ENCODE peak calls at places on chromosomes 5 and 9, in five cellular contexts. J is HCT116, T is endothelial cell of umbilical vein, R is breast epithelium, V is tibial nerve. H is an unnamed sample.

GRCh38 chr9:15211160-15211993 is 95.6 kb downstream of the TTC39B start:
- DNase-seq in V (peak; percentile 22), J (peak; percentile 50), T (peak; percentile 80), R (no peak), H (no peak)

GRCh38 chr5:24642022-24642421 is 2.8 kb downstream of the CDH10 start:
- DNase-seq in J (no peak), R (no peak), T (no peak), V (no peak), H (no peak)

GRCh38 chr5:143316844-143317631 is 86.4 kb downstream of the NR3C1 start:
- DNase-seq in R (no peak), J (no peak), V (no peak), T (peak; percentile 57), H (no peak)

GRCh38 chr9:134618163-134618822 is 23.3 kb upstream of the COL5A1 start:
- DNase-seq in R (peak; percentile 48), V (peak; percentile 17), J (no peak), T (peak; percentile 13), H (no peak)

GRCh38 chr5:167721926-167722440 is 569.5 kb upstream of the WWC1 start:
- DNase-seq in R (no peak), T (no peak), V (no peak), J (no peak), H (no peak)

GRCh38 chr9:105389789-105390188 is 58.0 kb upstream of the FSD1L start:
- DNase-seq in T (no peak), J (no peak), R (no peak), V (no peak), H (no peak)

GRCh38 chr5:31048282-31048974 is 145.1 kb upstream of the CDH6 start:
- DNase-seq in T (no peak), R (no peak), V (no peak), J (no peak), H (no peak)

GRCh38 chr9:133023117-133023890 is 7.5 kb upstream of the GTF3C5 start:
- DNase-seq in J (no peak), T (no peak), V (no peak), R (no peak), H (no peak)

GRCh38 chr9:74729129-74729710 is 158.5 kb downstream of the TRPM6 start:
- DNase-seq in T (no peak), R (no peak), V (no peak), J (no peak), H (no peak)

GRCh38 chr5:63211413-63212132 is 633.0 kb downstream of the LRRC70 start:
- DNase-seq in V (no peak), J (no peak), T (no peak), R (no peak), H (no peak)

GRCh38 chr5:2751592-2752021 is at the start of gene IRX2:
- DNase-seq in T (no peak), V (no peak), J (no peak), R (peak; percentile 91), H (peak; percentile 98)

GRCh38 chr9:87063883-87064282 is 116.6 kb upstream of the GAS1 start:
- DNase-seq in T (no peak), V (no peak), R (no peak), J (no peak), H (no peak)

GRCh38 chr5:130868186-130868821 is 296.8 kb downstream of the HINT1 start:
- DNase-seq in J (no peak), V (no peak), T (no peak), R (no peak), H (no peak)

GRCh38 chr5:115415143-115415491 is 118.7 kb upstream of the CCDC112 start:
- DNase-seq in J (peak; percentile 78), R (no peak), T (peak; percentile 57), V (no peak), H (no peak)

GRCh38 chr5:3778945-3779344 is 183.3 kb downstream of the IRX1 start:
- DNase-seq in T (no peak), J (no peak), R (no peak), V (no peak), H (no peak)

GRCh38 chr5:29378104-29378503 is 1815.4 kb upstream of the CDH6 start:
- DNase-seq in R (no peak), V (no peak), J (no peak), T (no peak), H (no peak)

GRCh38 chr9:6215562-6215961 is at the start of gene IL33:
- DNase-seq in R (no peak), V (no peak), T (peak; percentile 72), J (no peak), H (no peak)

GRCh38 chr5:150789431-150789830 is 10.9 kb downstream of the SMIM3 start:
- DNase-seq in V (no peak), R (no peak), J (no peak), T (no peak), H (no peak)

GRCh38 chr5:84816160-84816559 is 431.5 kb upstream of the EDIL3 start:
- DNase-seq in V (no peak), R (no peak), J (no peak), T (no peak), H (no peak)
- TF ChIP-seq CTCF in V (no peak), R (no peak), J (no peak), T (no peak), H (no peak)

GRCh38 chr9:124859803-124860581 is 1.8 kb downstream of the RPL35 start:
- DNase-seq in T (no peak), R (no peak), J (no peak), V (no peak), H (no peak)
- TF ChIP-seq POLR2A in T (no peak), R (no peak), J (no peak), V (no peak), H (no peak)

GRCh38 chr5:110726249-110727024 is at the start of gene TMEM232:
- DNase-seq in R (peak; percentile 55), V (peak; percentile 17), T (peak; percentile 79), J (no peak), H (peak; percentile 17)
- H3K4me3 ChIP-seq in R (peak within 1 kb of the TSS; percentile 13), V (peak within 1 kb of the TSS; percentile 47), T (peak within 1 kb of the TSS; percentile 51), J (no peak within 1 kb of the TSS), H (no peak within 1 kb of the TSS)

GRCh38 chr9:93379051-93379450 is 72.4 kb upstream of the FAM120A start:
- DNase-seq in R (no peak), T (no peak), V (no peak), J (no peak), H (no peak)
- TF ChIP-seq CTCF in R (no peak), T (no peak), V (no peak), J (no peak), H (no peak)

GRCh38 chr5:179817071-179817840 is 3.4 kb upstream of the SQSTM1 start:
- DNase-seq in T (no peak), V (no peak), R (no peak), J (no peak), H (no peak)
- TF ChIP-seq POLR2A in T (no peak), V (no peak), R (no peak), J (no peak), H (no peak)

DNA sequence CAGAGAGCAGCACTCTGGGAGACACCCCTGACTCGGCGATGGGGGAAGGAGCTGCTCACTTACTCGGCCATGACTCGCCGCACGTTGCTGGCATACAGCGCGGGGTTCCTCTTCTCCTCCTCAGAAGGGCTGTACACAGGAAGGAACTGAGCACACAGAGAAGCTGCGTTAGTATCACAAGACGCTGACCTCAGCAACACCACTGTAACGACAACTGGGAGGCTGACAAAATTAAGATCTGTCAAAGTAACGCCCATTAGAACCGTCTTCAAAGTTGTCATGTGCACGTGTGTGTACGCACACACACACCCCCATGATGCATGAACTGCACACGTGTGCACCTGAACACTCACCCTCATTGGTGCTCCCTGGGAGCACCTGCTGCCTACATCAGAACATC is 32.1 kb upstream of the SLC6A3 start:
- DNase-seq in R (no peak), T (no peak), J (no peak), V (no peak), H (peak; percentile 72)
- H3K4me3 ChIP-seq in R (no peak overlapping the region), T (no peak overlapping the region), J (no peak overlapping the region), V (no peak overlapping the region), H (no peak overlapping the region)

DNA sequence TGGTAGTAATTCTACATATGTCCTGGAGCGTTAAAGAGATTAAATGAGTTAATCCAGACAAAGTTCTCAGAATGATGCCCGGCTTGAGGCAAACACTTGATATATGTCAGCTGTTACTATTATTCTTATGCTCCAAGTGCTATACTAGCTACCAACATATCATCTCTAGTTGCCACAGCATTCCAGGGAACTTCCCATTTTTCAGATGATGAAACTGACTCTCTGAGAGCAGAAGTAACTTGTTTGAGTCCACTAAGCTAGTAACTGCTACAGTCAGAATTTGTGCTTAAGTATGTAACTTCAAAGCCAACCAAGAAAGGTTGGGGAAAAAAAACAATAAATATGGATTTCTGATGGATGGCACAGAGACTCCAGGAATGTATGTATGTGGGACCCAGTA is 98.1 kb downstream of the CDK5RAP2 start:
- DNase-seq in T (no peak), V (no peak), R (no peak), J (no peak), H (no peak)
- TF ChIP-seq CTCF in T (no peak), V (no peak), R (no peak), J (no peak), H (no peak)

GRCh38 chr9:129333961-129334743 is 156.1 kb upstream of the IER5L start:
- DNase-seq in J (peak; percentile 93), T (peak; percentile 49), R (peak; percentile 92), V (peak; percentile 71), H (peak; percentile 98)
- TF ChIP-seq POLR2A in J (peak; percentile 16), T (no peak), R (no peak), V (no peak), H (no peak)

GRCh38 chr9:137799630-137799983 is 78.0 kb upstream of the CACNA1B start:
- DNase-seq in V (no peak), J (no peak), R (no peak), T (no peak), H (no peak)
- H3K4me3 ChIP-seq in V (no peak overlapping the region), J (no peak overlapping the region), R (no peak overlapping the region), T (no peak overlapping the region), H (no peak overlapping the region)